ENCODE peak calls at places on chromosome 16, in five cellular contexts. A is NCI-H69, Z is T-cell, U is lung, O is hippocampal formation. S is an unnamed sample.
A peak's percentile ranks its signal among the peaks of the same experiment; 100 is the strongest.

GRCh38 chr16:28477311-28477920 is 5.3 kb upstream of the NPIPB7 start:
- DNase-seq in A (no peak), U (no peak), Z (no peak), O (no peak), S (no peak)

GRCh38 chr16:31305219-31305618 is 45.4 kb downstream of the ITGAM start:
- DNase-seq in O (no peak), Z (no peak), U (no peak), A (no peak), S (no peak)

GRCh38 chr16:71537643-71538042 is 11.4 kb downstream of the CHST4 start:
- DNase-seq in Z (peak; percentile 10), A (peak; percentile 54), O (no peak), U (peak; percentile 33), S (no peak)

GRCh38 chr16:85350146-85350728 is 238.0 kb upstream of the CIBAR2 start:
- DNase-seq in Z (no peak), O (no peak), U (no peak), A (peak; percentile 77), S (no peak)

GRCh38 chr16:84524346-84524920 is 20.0 kb upstream of the MEAK7 start:
- DNase-seq in O (no peak), U (no peak), Z (no peak), A (no peak), S (no peak)

GRCh38 chr16:22915003-22915402 is 101.0 kb downstream of the HS3ST2 start:
- DNase-seq in O (no peak), A (no peak), Z (no peak), U (no peak), S (no peak)

GRCh38 chr16:57788252-57788841 is 13.9 kb downstream of the KIFC3 start:
- DNase-seq in U (no peak), O (no peak), A (no peak), Z (no peak), S (no peak)

GRCh38 chr16:61595605-61596004 is 440.6 kb downstream of the CDH8 start:
- DNase-seq in Z (no peak), O (no peak), A (peak; percentile 1), U (no peak), S (no peak)

GRCh38 chr16:74465281-74465680 is 44.0 kb upstream of the CLEC18B start:
- DNase-seq in U (no peak), Z (no peak), O (no peak), A (no peak), S (peak; percentile 13)

GRCh38 chr16:52963471-52963870 is 89.2 kb downstream of the CHD9NB start:
- DNase-seq in U (no peak), Z (no peak), O (no peak), A (no peak), S (no peak)

GRCh38 chr16:75471723-75472634 is 7.5 kb upstream of the TMEM170A start:
- DNase-seq in Z (peak; percentile 41), U (no peak), A (peak; percentile 63), O (peak; percentile 59), S (no peak)

GRCh38 chr16:56855201-56855600 is 9.8 kb upstream of the SLC12A3 start:
- DNase-seq in O (no peak), U (no peak), A (no peak), Z (no peak), S (no peak)

GRCh38 chr16:67814567-67814966 is 7.9 kb downstream of the TSNAXIP1 start:
- DNase-seq in A (peak; percentile 53), O (no peak), Z (no peak), U (no peak), S (no peak)

GRCh38 chr16:79451196-79451816 is 149.2 kb downstream of the MAF start:
- DNase-seq in A (no peak), U (no peak), O (no peak), Z (no peak), S (no peak)

GRCh38 chr16:70724146-70725023 is 38.5 kb upstream of the MTSS2 start:
- DNase-seq in Z (no peak), U (no peak), A (no peak), O (no peak), S (no peak)

GRCh38 chr16:68696514-68696913 is 40.6 kb upstream of the CDH1 start:
- DNase-seq in A (peak; percentile 64), U (no peak), O (no peak), Z (no peak), S (no peak)

GRCh38 chr16:69190598-69190997 is 3.6 kb downstream of the SNTB2 start:
- DNase-seq in U (no peak), A (no peak), O (no peak), Z (no peak), S (no peak)

GRCh38 chr16:46426336-46426735 is 194.8 kb downstream of the SHCBP1 start:
- DNase-seq in A (no peak), U (no peak), Z (no peak), O (no peak), S (no peak)

GRCh38 chr16:14020141-14020540 is 51.0 kb upstream of the MRTFB start:
- DNase-seq in O (no peak), A (peak; percentile 73), Z (no peak), U (no peak), S (no peak)

GRCh38 chr16:56233795-56234566 is 42.7 kb downstream of the GNAO1 start:
- DNase-seq in O (no peak), Z (no peak), U (no peak), A (no peak), S (no peak)

GRCh38 chr16:70682239-70683145 is 3.4 kb downstream of the MTSS2 start:
- DNase-seq in U (no peak), Z (no peak), A (no peak), O (no peak), S (no peak)

GRCh38 chr16:54870151-54870550 is 60.5 kb upstream of the IRX5 start:
- DNase-seq in A (no peak), U (no peak), Z (no peak), O (no peak), S (no peak)

GRCh38 chr16:71373073-71373472 is 14.6 kb downstream of the CALB2 start:
- DNase-seq in Z (no peak), O (no peak), U (no peak), A (peak; percentile 45), S (peak; percentile 42)